ENCODE peak calls at places on chromosomes 6 and 20, in five cellular contexts. One of them, this sample, is unnamed.

GRCh38 chr6:15913573-15913972 is 215.3 kb upstream of the MYLIP start:
- DNase-seq in foreskin fibroblast: no peak
- DNase-seq in breast epithelium: no peak
- DNase-seq in AG04450: no peak
- DNase-seq in body of pancreas: no peak
- DNase-seq in this sample: no peak

GRCh38 chr6:160733045-160733646 is 31.1 kb downstream of the PLG start:
- DNase-seq in foreskin fibroblast: peak
- DNase-seq in breast epithelium: no peak
- DNase-seq in AG04450: no peak
- DNase-seq in body of pancreas: peak
- DNase-seq in this sample: peak

GRCh38 chr20:823326-823902 is 10.1 kb upstream of the FAM110A start:
- DNase-seq in foreskin fibroblast: no peak
- DNase-seq in breast epithelium: peak
- DNase-seq in AG04450: no peak
- DNase-seq in body of pancreas: no peak
- DNase-seq in this sample: no peak

GRCh38 chr6:3822747-3823445 is 26.3 kb upstream of the FAM50B start:
- DNase-seq in foreskin fibroblast: no peak
- DNase-seq in breast epithelium: no peak
- DNase-seq in AG04450: no peak
- DNase-seq in body of pancreas: peak
- DNase-seq in this sample: no peak

GRCh38 chr6:145148392-145149175 is 586.7 kb downstream of the EPM2A start:
- DNase-seq in foreskin fibroblast: peak
- DNase-seq in breast epithelium: peak
- DNase-seq in AG04450: no peak
- DNase-seq in body of pancreas: peak
- DNase-seq in this sample: peak

GRCh38 chr6:42450314-42451145 is 1.2 kb downstream of the TRERF1 start:
- DNase-seq in foreskin fibroblast: no peak
- DNase-seq in breast epithelium: no peak
- DNase-seq in AG04450: no peak
- DNase-seq in body of pancreas: no peak
- DNase-seq in this sample: no peak

GRCh38 chr6:43181942-43182860 is at the start of gene CUL9:
- DNase-seq in foreskin fibroblast: peak
- DNase-seq in breast epithelium: peak
- DNase-seq in AG04450: no peak
- DNase-seq in body of pancreas: peak
- DNase-seq in this sample: no peak

GRCh38 chr20:48265791-48266190 is 480.5 kb upstream of the SULF2 start:
- DNase-seq in foreskin fibroblast: no peak
- DNase-seq in breast epithelium: no peak
- DNase-seq in AG04450: no peak
- DNase-seq in body of pancreas: no peak
- DNase-seq in this sample: no peak

GRCh38 chr6:25942561-25943147 is 12.2 kb upstream of the SLC17A2 start:
- DNase-seq in foreskin fibroblast: peak
- DNase-seq in breast epithelium: no peak
- DNase-seq in AG04450: no peak
- DNase-seq in body of pancreas: no peak
- DNase-seq in this sample: no peak

GRCh38 chr20:3010985-3011723 is 32.3 kb upstream of the GNRH2 start:
- DNase-seq in foreskin fibroblast: peak
- DNase-seq in breast epithelium: no peak
- DNase-seq in AG04450: peak
- DNase-seq in body of pancreas: no peak
- DNase-seq in this sample: peak

GRCh38 chr6:143958839-143959399 is 49.1 kb downstream of the PLAGL1 start:
- DNase-seq in foreskin fibroblast: no peak
- DNase-seq in breast epithelium: no peak
- DNase-seq in AG04450: no peak
- DNase-seq in body of pancreas: no peak
- DNase-seq in this sample: no peak

GRCh38 chr20:5859611-5860010 is 90.7 kb downstream of the TRMT6 start:
- DNase-seq in foreskin fibroblast: peak
- DNase-seq in breast epithelium: no peak
- DNase-seq in AG04450: no peak
- DNase-seq in body of pancreas: no peak
- DNase-seq in this sample: no peak

GRCh38 chr6:129683606-129684322 is 26.2 kb downstream of the ARHGAP18 start:
- DNase-seq in foreskin fibroblast: peak
- DNase-seq in breast epithelium: no peak
- DNase-seq in AG04450: peak
- DNase-seq in body of pancreas: peak
- DNase-seq in this sample: peak

GRCh38 chr20:16518068-16518783 is 55.0 kb downstream of the KIF16B start:
- DNase-seq in foreskin fibroblast: peak
- DNase-seq in breast epithelium: no peak
- DNase-seq in AG04450: peak
- DNase-seq in body of pancreas: peak
- DNase-seq in this sample: peak

GRCh38 chr6:12262236-12263061 is 27.7 kb upstream of the EDN1 start:
- DNase-seq in foreskin fibroblast: no peak
- DNase-seq in breast epithelium: no peak
- DNase-seq in AG04450: no peak
- DNase-seq in body of pancreas: peak
- DNase-seq in this sample: no peak

GRCh38 chr20:3935956-3936340 is 46.8 kb downstream of the PANK2 start:
- DNase-seq in foreskin fibroblast: no peak
- DNase-seq in breast epithelium: no peak
- DNase-seq in AG04450: no peak
- DNase-seq in body of pancreas: no peak
- DNase-seq in this sample: no peak

GRCh38 chr6:55882731-55883595 is 7.6 kb upstream of the BMP5 start:
- DNase-seq in foreskin fibroblast: peak
- DNase-seq in breast epithelium: no peak
- DNase-seq in AG04450: peak
- DNase-seq in body of pancreas: peak
- DNase-seq in this sample: peak

GRCh38 chr6:1627884-1628550 is 18.3 kb downstream of the FOXC1 start:
- DNase-seq in foreskin fibroblast: no peak
- DNase-seq in breast epithelium: no peak
- DNase-seq in AG04450: no peak
- DNase-seq in body of pancreas: no peak
- DNase-seq in this sample: no peak

GRCh38 chr20:45061244-45061643 is 39.7 kb downstream of the KCNS1 start:
- DNase-seq in foreskin fibroblast: peak
- DNase-seq in breast epithelium: no peak
- DNase-seq in AG04450: peak
- DNase-seq in body of pancreas: no peak
- DNase-seq in this sample: peak

GRCh38 chr20:31712112-31712553 is 10.5 kb downstream of the BCL2L1 start:
- DNase-seq in foreskin fibroblast: no peak
- DNase-seq in breast epithelium: no peak
- DNase-seq in AG04450: no peak
- DNase-seq in body of pancreas: peak
- DNase-seq in this sample: no peak

GRCh38 chr6:114659513-114659912 is 316.7 kb upstream of the HS3ST5 start:
- DNase-seq in foreskin fibroblast: no peak
- DNase-seq in breast epithelium: no peak
- DNase-seq in AG04450: no peak
- DNase-seq in body of pancreas: no peak
- DNase-seq in this sample: no peak

GRCh38 chr6:153790048-153790447 is 249.0 kb upstream of the OPRM1 start:
- DNase-seq in foreskin fibroblast: peak
- DNase-seq in breast epithelium: no peak
- DNase-seq in AG04450: peak
- DNase-seq in body of pancreas: peak
- DNase-seq in this sample: peak

GRCh38 chr6:167567142-167568033 is 242.5 kb downstream of the TTLL2 start:
- DNase-seq in foreskin fibroblast: no peak
- DNase-seq in breast epithelium: peak
- DNase-seq in AG04450: no peak
- DNase-seq in body of pancreas: no peak
- DNase-seq in this sample: no peak

GRCh38 chr6:41356838-41357237 is 21.4 kb downstream of the NCR2 start:
- DNase-seq in foreskin fibroblast: no peak
- DNase-seq in breast epithelium: no peak
- DNase-seq in AG04450: no peak
- DNase-seq in body of pancreas: no peak
- DNase-seq in this sample: no peak

GRCh38 chr6:125044066-125044465 is 81.8 kb downstream of the RNF217 start:
- DNase-seq in foreskin fibroblast: no peak
- DNase-seq in breast epithelium: no peak
- DNase-seq in AG04450: no peak
- DNase-seq in body of pancreas: no peak
- DNase-seq in this sample: no peak
- H3K4me3 ChIP-seq in foreskin fibroblast: no peak
- H3K4me3 ChIP-seq in breast epithelium: no peak
- H3K4me3 ChIP-seq in AG04450: no peak
- H3K4me3 ChIP-seq in body of pancreas: no peak
- H3K4me3 ChIP-seq in this sample: no peak

GRCh38 chr6:121617388-121617787 is 181.9 kb downstream of the GJA1 start:
- DNase-seq in foreskin fibroblast: no peak
- DNase-seq in breast epithelium: no peak
- DNase-seq in AG04450: no peak
- DNase-seq in body of pancreas: no peak
- DNase-seq in this sample: no peak
- TF ChIP-seq CTCF in foreskin fibroblast: no peak
- TF ChIP-seq CTCF in breast epithelium: no peak
- TF ChIP-seq CTCF in AG04450: no peak
- TF ChIP-seq CTCF in body of pancreas: no peak
- TF ChIP-seq CTCF in this sample: no peak

GRCh38 chr6:131134950-131135243 is 370 bp upstream of the AKAP7 start:
- DNase-seq in foreskin fibroblast: no peak
- DNase-seq in breast epithelium: no peak
- DNase-seq in AG04450: no peak
- DNase-seq in body of pancreas: no peak
- DNase-seq in this sample: no peak

GRCh38 chr6:131139599-131139998 is 4.3 kb downstream of the AKAP7 start:
- DNase-seq in foreskin fibroblast: no peak
- DNase-seq in breast epithelium: no peak
- DNase-seq in AG04450: no peak
- DNase-seq in body of pancreas: no peak
- DNase-seq in this sample: no peak

GRCh38 chr6:131134220-131134831 is 941 bp upstream of the AKAP7 start:
- DNase-seq in foreskin fibroblast: no peak
- DNase-seq in breast epithelium: no peak
- DNase-seq in AG04450: no peak
- DNase-seq in body of pancreas: no peak
- DNase-seq in this sample: no peak

GRCh38 chr6:131135244-131136020 is at the start of gene AKAP7:
- DNase-seq in foreskin fibroblast: peak
- DNase-seq in breast epithelium: peak
- DNase-seq in AG04450: no peak
- DNase-seq in body of pancreas: peak
- DNase-seq in this sample: no peak

DNA sequence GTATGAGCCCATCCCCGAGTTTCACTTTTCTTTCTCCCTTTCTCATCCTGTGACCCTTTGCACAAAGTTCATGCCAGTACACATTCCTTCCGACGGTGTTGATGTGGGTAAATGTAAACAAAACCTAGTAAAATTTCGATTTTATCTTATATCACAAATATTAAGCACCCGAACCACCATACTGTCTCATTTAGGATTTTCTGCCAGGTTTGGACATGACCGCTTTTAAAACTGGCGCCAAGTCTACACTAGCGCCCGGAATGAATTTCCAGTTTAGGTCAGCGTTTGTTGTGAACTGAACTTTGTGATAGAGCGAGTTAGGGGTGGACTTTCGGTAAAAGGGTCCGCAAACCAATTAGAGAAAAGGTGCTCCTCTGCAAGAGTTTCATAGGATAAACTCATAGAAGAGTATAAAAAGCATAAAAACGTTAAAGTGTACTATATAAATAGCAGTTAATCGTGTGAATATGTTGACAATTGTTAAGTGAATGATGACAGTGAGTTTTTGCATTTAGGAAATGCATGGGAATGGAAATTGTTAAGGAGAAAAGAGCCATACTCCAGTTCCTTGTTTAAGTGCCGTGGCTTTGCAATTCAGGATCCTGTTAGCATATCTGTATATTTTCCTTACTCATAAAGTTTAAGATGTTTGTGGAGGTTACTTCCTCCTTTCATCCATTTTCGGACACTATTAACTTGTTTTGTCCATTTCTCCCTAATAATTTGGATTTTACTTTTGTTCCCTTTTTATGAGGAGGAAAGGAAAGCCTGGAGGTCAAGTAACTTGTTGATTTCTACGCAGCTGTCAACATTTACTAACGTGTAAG is 967 bp downstream of the AKAP7 start:
- DNase-seq in foreskin fibroblast: peak
- DNase-seq in breast epithelium: no peak
- DNase-seq in AG04450: no peak
- DNase-seq in body of pancreas: peak
- DNase-seq in this sample: peak
- H3K4me3 ChIP-seq in foreskin fibroblast: peak
- H3K4me3 ChIP-seq in breast epithelium: peak
- H3K4me3 ChIP-seq in AG04450: peak
- H3K4me3 ChIP-seq in body of pancreas: peak
- H3K4me3 ChIP-seq in this sample: peak

GRCh38 chr6:87408721-87409155 is 966 bp downstream of the CFAP206 start:
- DNase-seq in foreskin fibroblast: no peak
- DNase-seq in breast epithelium: no peak
- DNase-seq in AG04450: no peak
- DNase-seq in body of pancreas: no peak
- DNase-seq in this sample: no peak

GRCh38 chr6:87407531-87407895 is 259 bp upstream of the CFAP206 start:
- DNase-seq in foreskin fibroblast: peak
- DNase-seq in breast epithelium: no peak
- DNase-seq in AG04450: no peak
- DNase-seq in body of pancreas: no peak
- DNase-seq in this sample: no peak

GRCh38 chr6:87407896-87408720 is at the start of gene CFAP206:
- DNase-seq in foreskin fibroblast: peak
- DNase-seq in breast epithelium: peak
- DNase-seq in AG04450: peak
- DNase-seq in body of pancreas: peak
- DNase-seq in this sample: peak
- TF ChIP-seq CTCF in foreskin fibroblast: peak
- TF ChIP-seq CTCF in breast epithelium: no peak
- TF ChIP-seq CTCF in AG04450: peak
- TF ChIP-seq CTCF in body of pancreas: no peak
- TF ChIP-seq CTCF in this sample: peak

GRCh38 chr20:17601957-17602356 is 32.1 kb downstream of the DSTN start:
- DNase-seq in foreskin fibroblast: no peak
- DNase-seq in breast epithelium: no peak
- DNase-seq in AG04450: no peak
- DNase-seq in body of pancreas: no peak
- DNase-seq in this sample: no peak
- H3K4me3 ChIP-seq in foreskin fibroblast: no peak
- H3K4me3 ChIP-seq in breast epithelium: no peak
- H3K4me3 ChIP-seq in AG04450: no peak
- H3K4me3 ChIP-seq in body of pancreas: no peak
- H3K4me3 ChIP-seq in this sample: no peak

This sample was measured in astrocyte of the cerebellum.